ENCODE peak calls at places on chromosomes 1 and 21, in nine cellular contexts. B, G, H, U, X, N, R, T and W are unnamed samples.
A peak's percentile ranks its signal among the peaks of the same experiment; 100 is the strongest.

GRCh38 chr1:202656057-202656456 is 54.2 kb downstream of the SYT2 start:
- DNase-seq in B (no peak), G (no peak), H (no peak), U (no peak), X (no peak), N (no peak), R (no peak), T (peak; percentile 31), W (no peak)

GRCh38 chr1:113976609-113977278 is 2.5 kb upstream of the OLFML3 start:
- DNase-seq in B (no peak), G (no peak), H (no peak), U (peak; percentile 66), X (no peak), N (no peak), R (peak; percentile 20), T (no peak), W (peak; percentile 44)

GRCh38 chr1:99781798-99782197 is 15.4 kb upstream of the FRRS1 start:
- DNase-seq in B (no peak), G (no peak), H (no peak), U (no peak), X (no peak), N (no peak), R (no peak), T (no peak), W (no peak)

GRCh38 chr1:37449936-37450335 is 24.4 kb upstream of the ZC3H12A start:
- DNase-seq in B (peak; percentile 40), G (no peak), H (peak; percentile 51), U (no peak), X (no peak), N (no peak), R (peak; percentile 21), T (no peak), W (no peak)

GRCh38 chr1:207988326-207989005 is 77.5 kb upstream of the CD34 start:
- DNase-seq in B (no peak), G (no peak), H (no peak), U (no peak), X (no peak), N (no peak), R (no peak), T (no peak), W (no peak)

GRCh38 chr1:51517361-51518032 is 1.6 kb downstream of the EPS15 start:
- DNase-seq in B (no peak), G (no peak), H (no peak), U (peak; percentile 13), X (no peak), N (no peak), R (peak; percentile 11), T (no peak), W (no peak)

GRCh38 chr1:20711285-20712209 is 6.3 kb downstream of the KIF17 start:
- DNase-seq in B (no peak), G (no peak), H (no peak), U (no peak), X (no peak), N (no peak), R (no peak), T (no peak), W (no peak)

GRCh38 chr1:248702714-248703113 is at the start of gene OR14I1:
- DNase-seq in B (no peak), G (no peak), H (no peak), U (no peak), X (no peak), N (no peak), R (no peak), T (no peak), W (no peak)

GRCh38 chr1:167467126-167467725 is 51.1 kb downstream of the CD247 start:
- DNase-seq in B (no peak), G (no peak), H (no peak), U (no peak), X (no peak), N (no peak), R (no peak), T (peak; percentile 17), W (no peak)

GRCh38 chr1:105072446-105072845 is 1322.7 kb downstream of the AMY1C start:
- DNase-seq in B (no peak), G (no peak), H (no peak), U (no peak), X (no peak), N (no peak), R (no peak), T (no peak), W (no peak)

GRCh38 chr1:181588631-181589030 is 105.3 kb downstream of the CACNA1E start:
- DNase-seq in B (no peak), G (no peak), H (no peak), U (no peak), X (no peak), N (no peak), R (no peak), T (no peak), W (no peak)

GRCh38 chr1:181587870-181588438 is 104.6 kb downstream of the CACNA1E start:
- DNase-seq in B (no peak), G (no peak), H (no peak), U (peak; percentile 15), X (no peak), N (no peak), R (no peak), T (no peak), W (no peak)

GRCh38 chr1:181583598-181583997 is 100.3 kb downstream of the CACNA1E start:
- DNase-seq in B (no peak), G (no peak), H (no peak), U (peak; percentile 63), X (no peak), N (no peak), R (peak; percentile 42), T (no peak), W (no peak)
- TF ChIP-seq CTCF in B (no peak), G (no peak), H (no peak), U (no peak), X (no peak), N (peak; percentile 48), R (peak; percentile 75), T (no peak), W (no peak)

DNA sequence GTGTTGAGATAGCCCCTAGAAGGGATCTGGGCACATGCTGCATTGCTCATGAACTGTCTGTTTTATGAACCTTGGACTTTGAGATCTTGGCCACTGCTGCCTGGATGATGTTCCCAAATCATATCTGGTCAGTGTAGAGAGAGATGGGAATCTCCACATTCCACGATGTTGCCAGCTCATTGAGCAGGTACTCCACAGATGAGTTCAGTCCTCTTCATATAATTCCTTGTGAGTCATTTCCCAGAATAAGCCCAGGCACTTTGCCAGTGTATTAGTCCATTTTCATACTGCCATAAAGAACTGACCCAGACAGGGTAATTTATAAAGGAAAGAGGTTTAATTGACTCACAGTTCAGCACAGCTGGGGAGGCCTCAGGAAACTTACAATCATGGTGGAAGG is 254.0 kb upstream of the RUNX1 start:
- DNase-seq in B (no peak), G (peak; percentile 84), H (no peak), U (no peak), X (no peak), N (no peak), R (peak; percentile 19), T (peak; percentile 68), W (peak; percentile 66)
- TF ChIP-seq CTCF in B (no peak), G (no peak), H (no peak), U (no peak), X (no peak), N (no peak), R (no peak), T (no peak), W (no peak)

GRCh38 chr1:1361982-1362423 is 3.6 kb upstream of the MXRA8 start:
- DNase-seq in B (no peak), G (no peak), H (no peak), U (no peak), X (peak; percentile 71), N (peak; percentile 63), R (no peak), T (no peak), W (no peak)
- TF ChIP-seq CTCF in B (no peak), G (peak; percentile 38), H (no peak), U (no peak), X (no peak), N (peak; percentile 11), R (no peak), T (no peak), W (peak; percentile 45)

DNA sequence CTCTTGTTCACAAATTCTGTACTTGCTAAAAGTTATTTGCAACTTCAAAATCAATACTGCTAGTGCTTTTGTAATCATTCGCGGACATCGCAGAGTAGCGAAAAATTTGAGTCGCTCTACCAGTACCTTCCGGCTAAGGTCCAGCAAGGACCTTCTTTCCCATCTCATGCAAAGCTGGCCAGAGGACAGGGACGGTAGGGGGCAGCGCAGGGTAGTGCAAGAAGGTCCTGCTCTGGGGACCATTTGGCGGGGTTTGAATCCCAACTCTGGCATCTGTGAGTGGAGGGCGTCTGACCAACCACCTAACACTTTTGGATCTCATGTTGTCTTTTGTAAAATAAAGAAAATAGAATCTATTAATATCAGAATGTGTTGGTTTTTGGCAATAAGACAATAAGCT is 258.3 kb downstream of the SPATA17 start:
- DNase-seq in B (no peak), G (no peak), H (no peak), U (peak; percentile 5), X (no peak), N (no peak), R (no peak), T (peak; percentile 25), W (no peak)
- TF ChIP-seq CTCF in B (no peak), G (no peak), H (no peak), U (no peak), X (no peak), N (peak; percentile 47), R (no peak), T (no peak), W (no peak)

GRCh38 chr1:68255301-68255700 is 23.0 kb upstream of the WLS start:
- DNase-seq in B (no peak), G (no peak), H (no peak), U (no peak), X (no peak), N (no peak), R (no peak), T (no peak), W (no peak)
- TF ChIP-seq CTCF in B (no peak), G (no peak), H (no peak), U (no peak), X (no peak), N (no peak), R (no peak), T (no peak), W (no peak)